ENCODE peak calls at places on chromosomes 4 and X, in six cellular contexts. B is stimulated activated CD8-positive, alpha-beta memory T cell treated with anti-CD3 and anti-CD28 coated beads, Interleukin-4, amount 100 ng/mL, for 4 hours; G is neural progenitor cell; M is lower leg skin; J is DND-41; I is GM03348. F is an unnamed sample.

GRCh38 chrX:154805696-154806091 is 409 bp upstream of the MPP1 start:
- DNase-seq in B (no peak), G (no peak), M (no peak), J (no peak), I (peak; percentile 22), F (no peak)

GRCh38 chr4:103994059-103994458 is 274.3 kb upstream of the TACR3 start:
- DNase-seq in B (no peak), G (peak; percentile 22), M (no peak), J (no peak), I (no peak), F (no peak)

GRCh38 chr4:169283114-169283509 is 12.4 kb upstream of the SH3RF1 start:
- DNase-seq in B (no peak), G (no peak), M (no peak), J (no peak), I (peak; percentile 78), F (no peak)

GRCh38 chrX:111662314-111662713 is 18.7 kb upstream of the ALG13 start:
- DNase-seq in B (no peak), G (no peak), M (no peak), J (no peak), I (no peak), F (no peak)

GRCh38 chr4:184288451-184289178 is 70.9 kb upstream of the ENPP6 start:
- DNase-seq in B (no peak), G (no peak), M (no peak), J (no peak), I (no peak), F (no peak)

GRCh38 chr4:114343015-114343414 is 255.6 kb upstream of the UGT8 start:
- DNase-seq in B (no peak), G (no peak), M (no peak), J (no peak), I (no peak), F (no peak)

GRCh38 chrX:142250502-142250901 is 45.4 kb upstream of the MAGEC2 start:
- DNase-seq in B (no peak), G (no peak), M (no peak), J (no peak), I (no peak), F (no peak)

GRCh38 chr4:143558823-143559756 is 45.6 kb downstream of the SMARCA5 start:
- DNase-seq in B (peak; percentile 38), G (peak; percentile 81), M (peak; percentile 20), J (no peak), I (peak; percentile 89), F (peak; percentile 86)

GRCh38 chr4:145887241-145887964 is 51.2 kb downstream of the ZNF827 start:
- DNase-seq in B (no peak), G (no peak), M (no peak), J (no peak), I (peak; percentile 76), F (no peak)

GRCh38 chr4:81652069-81652478 is 180.4 kb upstream of the RASGEF1B start:
- DNase-seq in B (no peak), G (no peak), M (no peak), J (no peak), I (no peak), F (no peak)

GRCh38 chrX:119999087-119999634 is 55.6 kb upstream of the NKAP start:
- DNase-seq in B (no peak), G (no peak), M (no peak), J (no peak), I (no peak), F (no peak)

GRCh38 chr4:20430555-20430954 is 178.8 kb downstream of the SLIT2 start:
- DNase-seq in B (no peak), G (no peak), M (no peak), J (no peak), I (peak; percentile 24), F (no peak)

GRCh38 chr4:111326450-111326849 is 703.6 kb upstream of the PITX2 start:
- DNase-seq in B (no peak), G (no peak), M (no peak), J (no peak), I (no peak), F (no peak)

GRCh38 chr4:10183462-10183861 is 66.9 kb upstream of the WDR1 start:
- DNase-seq in B (no peak), G (no peak), M (no peak), J (no peak), I (no peak), F (no peak)

GRCh38 chrX:44433556-44433955 is 90.1 kb upstream of the EFHC2 start:
- DNase-seq in B (no peak), G (no peak), M (no peak), J (no peak), I (no peak), F (no peak)

GRCh38 chr4:5891563-5892320 is 1.1 kb downstream of the CRMP1 start:
- DNase-seq in B (no peak), G (peak; percentile 23), M (no peak), J (no peak), I (no peak), F (peak; percentile 46)

GRCh38 chrX:71935542-71935941 is 24.9 kb downstream of the NHSL2 start:
- DNase-seq in B (no peak), G (peak; percentile 77), M (peak; percentile 14), J (no peak), I (no peak), F (no peak)

GRCh38 chr4:14695411-14695810 is 306.9 kb upstream of the CPEB2 start:
- DNase-seq in B (no peak), G (no peak), M (no peak), J (no peak), I (no peak), F (no peak)

GRCh38 chr4:6844986-6845385 is 62.5 kb downstream of the KIAA0232 start:
- DNase-seq in B (no peak), G (peak; percentile 51), M (no peak), J (no peak), I (no peak), F (no peak)

GRCh38 chr4:112649055-112649408 is 12.1 kb downstream of the LARP7 start:
- DNase-seq in B (no peak), G (no peak), M (no peak), J (no peak), I (no peak), F (no peak)

GRCh38 chrX:77742788-77743476 is 43.1 kb downstream of the ATRX start:
- DNase-seq in B (no peak), G (no peak), M (peak; percentile 13), J (no peak), I (peak; percentile 34), F (no peak)

GRCh38 chr4:44725861-44726820 is at the start of gene GNPDA2:
- DNase-seq in B (peak; percentile 60), G (peak; percentile 91), M (peak; percentile 83), J (peak; percentile 84), I (peak; percentile 97), F (peak; percentile 95)

GRCh38 chr4:23237771-23238170 is 545.0 kb downstream of the GBA3 start:
- DNase-seq in B (no peak), G (no peak), M (peak; percentile 45), J (no peak), I (no peak), F (no peak)

GRCh38 chr4:14513471-14513870 is 488.8 kb upstream of the CPEB2 start:
- DNase-seq in B (no peak), G (no peak), M (no peak), J (no peak), I (no peak), F (no peak)

GRCh38 chr4:57110635-57111546 is 706 bp upstream of the IGFBP7 start:
- DNase-seq in B (no peak), G (peak; percentile 81), M (peak; percentile 57), J (peak; percentile 48), I (peak; percentile 58), F (peak; percentile 71)

GRCh38 chr4:23165669-23166068 is 472.9 kb downstream of the GBA3 start:
- DNase-seq in B (no peak), G (no peak), M (no peak), J (no peak), I (no peak), F (no peak)

F was measured in left lung.